ENCODE peak calls at places on chromosome 2, in five cellular contexts. B is NAMALWA, X is pancreas, U is kidney epithelial cell, C is dermis microvascular lymphatic vessel endothelial cell. V is an unnamed sample.

GRCh38 chr2:20668871-20669475 is 2.0 kb downstream of the GDF7 start:
- DNase-seq in B (no peak), X (no peak), U (no peak), C (no peak), V (no peak)

GRCh38 chr2:45614330-45614729 is 3.3 kb upstream of the SRBD1 start:
- DNase-seq in B (no peak), X (no peak), U (no peak), C (no peak), V (no peak)

GRCh38 chr2:21148718-21149117 is 24.9 kb downstream of the TDRD15 start:
- DNase-seq in B (no peak), X (no peak), U (no peak), C (no peak), V (no peak)

GRCh38 chr2:229282758-229283546 is 11.9 kb upstream of the PID1 start:
- DNase-seq in B (no peak), X (no peak), U (no peak), C (no peak), V (peak)

GRCh38 chr2:113755690-113756063 is 765 bp downstream of the SLC35F5 start:
- DNase-seq in B (no peak), X (no peak), U (no peak), C (peak), V (no peak)

GRCh38 chr2:109176489-109176888 is 47.5 kb downstream of the SH3RF3 start:
- DNase-seq in B (no peak), X (no peak), U (no peak), C (no peak), V (no peak)

GRCh38 chr2:74441690-74442482 is at the start of gene RTKN:
- DNase-seq in B (no peak), X (peak), U (no peak), C (no peak), V (peak)

GRCh38 chr2:220981926-220982325 is 590.2 kb downstream of the EPHA4 start:
- DNase-seq in B (no peak), X (no peak), U (no peak), C (no peak), V (no peak)

GRCh38 chr2:226077841-226078240 is 678.3 kb downstream of the NYAP2 start:
- DNase-seq in B (no peak), X (no peak), U (no peak), C (no peak), V (no peak)

GRCh38 chr2:179106342-179107178 is 56.6 kb upstream of the CCDC141 start:
- DNase-seq in B (peak), X (peak), U (peak), C (peak), V (peak)

GRCh38 chr2:214410918-214411554 is at the start of gene VWC2L:
- DNase-seq in B (peak), X (peak), U (peak), C (peak), V (peak)

V was measured in right cardiac atrium.